ENCODE peak calls at places on chromosome 7, in four cellular contexts. T, M, E and S are unnamed samples.
A peak's percentile ranks its signal among the peaks of the same experiment; 100 is the strongest.

GRCh38 chr7:157757776-157758467 is 421.1 kb downstream of the DNAJB6 start:
- DNase-seq in T (no peak), M (no peak), E (no peak), S (peak; percentile 87)

GRCh38 chr7:1085266-1085665 is 2.6 kb upstream of the GPER1 start:
- DNase-seq in T (no peak), M (no peak), E (no peak), S (no peak)

GRCh38 chr7:41045556-41046123 is 657.2 kb downstream of the INHBA start:
- DNase-seq in T (no peak), M (no peak), E (peak; percentile 10), S (peak; percentile 23)

GRCh38 chr7:130363156-130363847 is 17.0 kb upstream of the CPA1 start:
- DNase-seq in T (no peak), M (no peak), E (peak; percentile 80), S (peak; percentile 2)

GRCh38 chr7:137967143-137968018 is 34.5 kb downstream of the CREB3L2 start:
- DNase-seq in T (no peak), M (no peak), E (peak; percentile 50), S (peak; percentile 49)

GRCh38 chr7:42883950-42884349 is 27.9 kb downstream of the C7orf25 start:
- DNase-seq in T (no peak), M (peak; percentile 62), E (no peak), S (peak; percentile 45)

GRCh38 chr7:156167987-156168386 is 355.7 kb upstream of the SHH start:
- DNase-seq in T (no peak), M (no peak), E (no peak), S (no peak)

GRCh38 chr7:34832020-34832419 is 174.0 kb downstream of the NPSR1 start:
- DNase-seq in T (no peak), M (no peak), E (no peak), S (no peak)

GRCh38 chr7:129952164-129952652 is 552 bp downstream of the UBE2H start:
- DNase-seq in T (no peak), M (peak; percentile 51), E (peak; percentile 59), S (no peak)

GRCh38 chr7:7681191-7681935 is 37.0 kb downstream of the RPA3 start:
- DNase-seq in T (peak; percentile 48), M (no peak), E (peak; percentile 65), S (no peak)

GRCh38 chr7:150405584-150406310 is 26.6 kb downstream of the ZNF775 start:
- DNase-seq in T (peak; percentile 85), M (peak; percentile 24), E (peak; percentile 55), S (peak; percentile 86)

DNA sequence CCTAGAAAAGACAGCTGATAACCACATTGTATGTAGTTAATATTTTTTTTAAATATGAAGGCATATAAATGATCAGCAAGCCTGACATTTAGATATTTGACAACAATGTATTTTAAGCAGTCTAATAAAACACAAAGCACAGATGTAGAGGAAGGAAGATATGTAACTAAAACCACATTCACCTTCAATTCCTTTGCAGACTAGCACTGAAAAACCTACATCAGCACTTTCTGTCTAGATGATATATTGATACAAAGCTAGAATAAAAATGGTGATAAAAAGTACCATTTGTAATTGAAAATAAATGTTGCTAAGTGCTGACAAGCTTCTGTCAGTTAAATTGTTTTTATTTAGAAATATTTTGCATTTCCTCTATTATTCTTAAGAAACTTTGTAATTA is 153.6 kb downstream of the IMMP2L start:
- DNase-seq in T (no peak), M (no peak), E (no peak), S (no peak)
- H3K4me3 ChIP-seq in T (no peak overlapping the region), M (no peak overlapping the region), E (no peak overlapping the region), S (no peak overlapping the region)

GRCh38 chr7:98399903-98400537 is 870 bp downstream of the BAIAP2L1 start:
- DNase-seq in T (peak; percentile 73), M (no peak), E (peak; percentile 26), S (no peak)
- H3K27me3 ChIP-seq in T (no peaks in the 10 kb centered on the region), M (peaks cover 27% of the 10 kb centered on the region), E (no peaks in the 10 kb centered on the region), S (no peaks in the 10 kb centered on the region)

DNA sequence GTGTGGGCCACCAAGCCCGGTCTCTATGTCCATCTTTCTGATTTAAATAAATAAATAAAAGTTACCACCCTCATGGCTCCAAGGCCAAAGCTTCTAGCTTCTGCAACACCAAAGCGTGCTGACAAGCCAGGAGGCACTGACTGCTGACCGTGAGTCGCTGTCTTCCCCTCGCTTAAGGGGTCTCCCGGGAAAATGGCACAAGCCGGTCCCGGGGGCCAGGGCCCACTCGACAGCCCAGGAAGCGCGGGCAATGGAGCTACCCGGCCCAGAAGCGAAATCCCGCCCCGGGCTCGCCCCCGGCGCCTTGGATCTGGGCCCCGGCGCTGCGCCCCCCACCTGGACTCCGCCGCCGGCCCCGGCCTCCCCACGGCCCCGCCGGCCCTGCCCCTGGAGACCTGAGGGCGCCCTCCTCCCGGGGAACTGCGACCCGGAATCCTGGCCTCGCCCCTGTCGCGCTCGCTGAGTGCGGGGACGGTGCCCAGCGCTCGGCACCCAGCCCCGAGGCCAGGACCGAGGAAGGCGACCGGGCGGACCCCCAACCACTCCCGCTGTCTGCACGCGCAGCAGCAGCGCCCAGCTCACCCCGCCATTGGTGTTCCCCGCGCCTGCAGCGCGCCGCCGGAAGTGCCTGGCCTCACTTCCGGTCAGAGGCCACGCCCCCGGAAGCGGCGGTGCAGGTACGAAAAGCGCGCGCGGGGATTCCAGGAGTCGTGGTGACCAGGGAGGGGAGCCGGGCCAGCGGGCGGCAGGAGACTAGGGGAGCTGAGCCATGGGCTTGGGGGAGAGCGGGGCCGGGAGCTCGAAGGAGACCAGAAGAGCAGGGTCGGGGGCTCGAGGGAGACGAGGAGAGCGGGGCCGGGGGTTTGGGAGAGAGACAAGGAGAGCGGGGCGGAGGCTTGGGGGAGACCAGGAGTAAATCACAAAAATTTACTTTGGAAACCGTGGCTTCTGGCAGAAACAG is at the start of the genes MRM2 and NUDT1:
- DNase-seq in T (peak; percentile 98), M (peak; percentile 90), E (peak; percentile 93), S (peak; percentile 97)
- H3K36me3 ChIP-seq in T (peaks cover 23% of the 10 kb centered on the region), M (peaks cover 26% of the 10 kb centered on the region), E (no peaks in the 10 kb centered on the region), S (peaks cover 24% of the 10 kb centered on the region)

GRCh38 chr7:22983257-22983855 is 30.6 kb downstream of the HYCC1 start:
- DNase-seq in T (no peak), M (no peak), E (no peak), S (no peak)

GRCh38 chr7:22985436-22985835 is 28.5 kb downstream of the HYCC1 start:
- DNase-seq in T (no peak), M (no peak), E (no peak), S (no peak)

GRCh38 chr7:22980422-22980821 is 33.5 kb downstream of the HYCC1 start:
- DNase-seq in T (no peak), M (no peak), E (no peak), S (no peak)

GRCh38 chr7:22979251-22979650 is 34.7 kb downstream of the HYCC1 start:
- DNase-seq in T (no peak), M (no peak), E (no peak), S (no peak)

DNA sequence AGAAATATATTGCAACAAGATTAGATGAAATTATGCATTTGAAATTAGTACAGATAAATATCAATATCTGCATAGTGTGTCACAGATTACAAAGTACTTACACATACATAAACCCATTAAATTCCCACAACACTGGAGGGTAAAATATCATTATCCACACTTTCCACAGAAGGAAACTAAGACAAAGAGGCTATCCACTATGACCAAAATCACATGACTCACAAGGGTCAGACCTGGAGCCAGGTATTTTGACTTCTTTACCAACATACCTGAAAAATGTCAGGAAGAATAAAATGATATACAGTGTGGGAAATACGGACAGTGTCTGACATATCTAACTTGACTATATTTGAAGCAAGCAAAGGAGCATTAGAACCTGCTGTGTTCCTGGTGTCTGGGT is 34.1 kb downstream of the HYCC1 start:
- DNase-seq in T (no peak), M (no peak), E (no peak), S (no peak)
- H3K4me3 ChIP-seq in T (no peak overlapping the region), M (no peak overlapping the region), E (no peak overlapping the region), S (no peak overlapping the region)

GRCh38 chr7:106603300-106603699 is 57.7 kb downstream of the CCDC71L start:
- DNase-seq in T (no peak), M (no peak), E (no peak), S (no peak)

GRCh38 chr7:106606120-106606519 is 54.8 kb downstream of the CCDC71L start:
- DNase-seq in T (no peak), M (no peak), E (no peak), S (no peak)

GRCh38 chr7:106604303-106604918 is 56.5 kb downstream of the CCDC71L start:
- DNase-seq in T (no peak), M (no peak), E (no peak), S (no peak)

GRCh38 chr7:106602062-106602461 is 58.9 kb downstream of the CCDC71L start:
- DNase-seq in T (no peak), M (no peak), E (no peak), S (no peak)

GRCh38 chr7:106604974-106605373 is 56.0 kb downstream of the CCDC71L start:
- DNase-seq in T (no peak), M (no peak), E (no peak), S (no peak)
- H3K27me3 ChIP-seq in T (no peaks in the 10 kb centered on the region), M (no peaks in the 10 kb centered on the region), E (no peaks in the 10 kb centered on the region), S (no peaks in the 10 kb centered on the region)